ENCODE peak calls at places on chromosomes 13 and 19, in seven cellular contexts. Q is uterus, I is breast epithelium, L is tibial nerve, N is transverse colon, H is prostate gland, X is heart left ventricle. F is an unnamed sample.

GRCh38 chr19:21463449-21464105 is 41.8 kb upstream of the ZNF429 start:
- DNase-seq in Q (no peak), I (no peak), L (no peak), N (peak), H (peak), X (peak), F (no peak)

GRCh38 chr13:71879129-71879535 is 12.1 kb upstream of the DACH1 start:
- DNase-seq in Q (no peak), I (no peak), L (no peak), N (no peak), H (peak), X (no peak), F (no peak)

GRCh38 chr19:11541238-11541637 is 2.6 kb downstream of the CNN1 start:
- DNase-seq in Q (no peak), I (no peak), L (no peak), N (no peak), H (no peak), X (no peak), F (no peak)

GRCh38 chr19:49985926-49986325 is 25.0 kb upstream of the SIGLEC11 start:
- DNase-seq in Q (no peak), I (no peak), L (no peak), N (no peak), H (no peak), X (no peak), F (no peak)

GRCh38 chr13:93338906-93339305 is 112.3 kb downstream of the GPC6 start:
- DNase-seq in Q (no peak), I (no peak), L (no peak), N (no peak), H (no peak), X (no peak), F (no peak)

GRCh38 chr19:48348039-48348438 is 15.7 kb downstream of the TMEM143 start:
- DNase-seq in Q (no peak), I (no peak), L (no peak), N (no peak), H (peak), X (no peak), F (no peak)

GRCh38 chr13:46160065-46160464 is 21.9 kb downstream of the LCP1 start:
- DNase-seq in Q (no peak), I (no peak), L (no peak), N (no peak), H (no peak), X (no peak), F (no peak)

GRCh38 chr13:84760956-84761355 is 878.7 kb upstream of the SLITRK1 start:
- DNase-seq in Q (no peak), I (no peak), L (no peak), N (no peak), H (no peak), X (no peak), F (no peak)

GRCh38 chr13:111845621-111846351 is 221.2 kb upstream of the SOX1 start:
- DNase-seq in Q (no peak), I (no peak), L (no peak), N (no peak), H (no peak), X (no peak), F (peak)

GRCh38 chr19:48506138-48506733 is 5.4 kb downstream of the LMTK3 start:
- DNase-seq in Q (no peak), I (no peak), L (no peak), N (no peak), H (no peak), X (no peak), F (no peak)

GRCh38 chr19:47161876-47162489 is 31.3 kb downstream of the SAE1 start:
- DNase-seq in Q (no peak), I (no peak), L (no peak), N (no peak), H (no peak), X (no peak), F (no peak)

GRCh38 chr19:14182481-14182880 is 23.5 kb downstream of the ADGRL1 start:
- DNase-seq in Q (no peak), I (no peak), L (no peak), N (no peak), H (no peak), X (no peak), F (no peak)

GRCh38 chr19:2455481-2456300 is 1.1 kb downstream of the LMNB2 start:
- DNase-seq in Q (no peak), I (no peak), L (no peak), N (peak), H (no peak), X (no peak), F (no peak)

GRCh38 chr13:59409211-59409610 is 754.5 kb downstream of the DIAPH3 start:
- DNase-seq in Q (no peak), I (no peak), L (no peak), N (peak), H (no peak), X (peak), F (no peak)

GRCh38 chr13:84433024-84433423 is 550.8 kb upstream of the SLITRK1 start:
- DNase-seq in Q (no peak), I (no peak), L (no peak), N (no peak), H (no peak), X (no peak), F (no peak)

GRCh38 chr13:26996965-26997752 is 174.5 kb downstream of the USP12 start:
- DNase-seq in Q (no peak), I (no peak), L (no peak), N (peak), H (no peak), X (no peak), F (no peak)

GRCh38 chr13:48009298-48009697 is 8.2 kb upstream of the SUCLA2 start:
- DNase-seq in Q (no peak), I (no peak), L (no peak), N (peak), H (no peak), X (no peak), F (no peak)

GRCh38 chr19:49475995-49476880 is 2.2 kb downstream of the FLT3LG start:
- DNase-seq in Q (no peak), I (no peak), L (no peak), N (no peak), H (no peak), X (no peak), F (no peak)

GRCh38 chr13:67061750-67062149 is 168.4 kb downstream of the PCDH9 start:
- DNase-seq in Q (no peak), I (no peak), L (no peak), N (no peak), H (no peak), X (no peak), F (no peak)

GRCh38 chr13:41917641-41918040 is 43.3 kb downstream of the VWA8 start:
- DNase-seq in Q (no peak), I (no peak), L (no peak), N (no peak), H (no peak), X (no peak), F (no peak)

GRCh38 chr13:40194204-40194806 is 472.1 kb downstream of the FOXO1 start:
- DNase-seq in Q (peak), I (no peak), L (no peak), N (no peak), H (no peak), X (peak), F (no peak)

GRCh38 chr19:290539-291521 is at the start of gene PLPP2:
- DNase-seq in Q (peak), I (peak), L (no peak), N (peak), H (peak), X (no peak), F (no peak)

GRCh38 chr19:40523322-40524047 is 53.2 kb upstream of the SHKBP1 start:
- DNase-seq in Q (no peak), I (no peak), L (peak), N (peak), H (no peak), X (peak), F (no peak)

DNA sequence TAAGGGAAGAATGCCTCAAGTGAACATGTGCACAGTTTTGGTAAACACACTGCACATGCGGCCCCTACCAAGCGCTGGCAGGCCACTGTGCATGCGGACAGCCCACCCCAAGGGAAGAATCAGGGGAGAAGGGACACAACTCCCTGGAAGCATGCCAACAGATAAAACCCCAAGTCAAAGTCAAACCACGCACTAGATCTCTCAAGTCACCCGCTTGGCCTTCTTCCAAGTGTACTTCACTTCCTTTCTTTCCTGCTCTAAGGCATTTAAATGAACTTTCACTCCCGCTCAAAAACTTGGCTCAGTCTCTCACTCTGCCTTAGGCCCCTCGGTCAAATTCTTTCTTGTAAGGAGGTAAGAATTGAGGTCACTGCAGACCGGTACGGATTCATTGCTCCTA is 4.6 kb upstream of the RFXAP start:
- DNase-seq in Q (no peak), I (no peak), L (peak), N (no peak), H (no peak), X (no peak), F (no peak)
- TF ChIP-seq POLR2A in Q (no peak), I (no peak), L (no peak), N (no peak), H (no peak), X (no peak), F (no peak)

GRCh38 chr19:43574424-43575155 is 737 bp downstream of the XRCC1 start:
- DNase-seq in Q (no peak), I (no peak), L (no peak), N (no peak), H (no peak), X (no peak), F (no peak)

GRCh38 chr19:43576479-43576878 is 878 bp downstream of the PINLYP start:
- DNase-seq in Q (no peak), I (no peak), L (no peak), N (no peak), H (no peak), X (no peak), F (no peak)

GRCh38 chr19:43572172-43572588 is 3.1 kb downstream of the XRCC1 start:
- DNase-seq in Q (no peak), I (no peak), L (no peak), N (no peak), H (no peak), X (no peak), F (no peak)

GRCh38 chr19:43575955-43576451 is 402 bp downstream of the PINLYP start:
- DNase-seq in Q (no peak), I (no peak), L (no peak), N (no peak), H (no peak), X (no peak), F (no peak)

DNA sequence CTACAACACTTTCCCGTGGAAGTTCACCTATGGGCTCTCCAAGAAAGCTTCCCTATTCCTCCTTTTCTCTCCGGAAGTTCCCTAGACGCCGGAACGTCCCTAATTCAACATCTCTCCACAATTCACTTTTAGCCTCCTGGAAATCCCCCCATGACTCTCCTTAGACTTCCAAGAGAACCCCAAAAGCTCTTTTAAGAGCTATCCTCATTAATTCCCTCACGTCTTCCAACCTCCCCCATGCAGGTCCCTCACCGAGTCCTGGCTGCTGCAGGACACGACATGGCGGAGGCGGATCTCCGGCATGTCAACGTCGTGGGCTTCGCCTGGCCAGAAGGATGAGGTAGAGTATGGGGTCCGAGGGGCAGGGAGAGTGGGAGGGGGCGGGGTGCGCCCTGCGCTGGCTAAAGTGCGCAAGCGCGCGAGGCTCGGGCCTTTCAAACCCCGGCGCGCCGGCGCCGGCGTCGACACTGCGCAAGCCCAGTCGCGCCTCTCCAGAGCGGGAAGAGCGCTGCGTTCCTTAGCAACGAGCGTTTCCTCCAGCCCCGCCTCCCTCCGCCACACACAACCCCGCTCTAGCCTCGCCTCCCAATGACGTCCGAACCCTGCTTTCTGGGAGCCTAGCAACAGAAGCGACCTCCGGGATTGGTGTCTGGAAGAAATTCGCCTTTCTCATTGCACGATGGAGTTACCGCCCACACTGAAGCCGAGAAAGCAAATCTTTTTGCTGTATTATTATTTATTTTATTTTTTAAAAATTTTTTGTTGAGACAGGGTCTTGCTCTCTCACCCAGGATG is at the start of the genes PINLYP and XRCC1:
- DNase-seq in Q (peak), I (peak), L (peak), N (peak), H (peak), X (peak), F (peak)
- TF ChIP-seq POLR2A in Q (peak), I (peak), L (peak), N (peak), H (peak), X (peak), F (peak)

DNA sequence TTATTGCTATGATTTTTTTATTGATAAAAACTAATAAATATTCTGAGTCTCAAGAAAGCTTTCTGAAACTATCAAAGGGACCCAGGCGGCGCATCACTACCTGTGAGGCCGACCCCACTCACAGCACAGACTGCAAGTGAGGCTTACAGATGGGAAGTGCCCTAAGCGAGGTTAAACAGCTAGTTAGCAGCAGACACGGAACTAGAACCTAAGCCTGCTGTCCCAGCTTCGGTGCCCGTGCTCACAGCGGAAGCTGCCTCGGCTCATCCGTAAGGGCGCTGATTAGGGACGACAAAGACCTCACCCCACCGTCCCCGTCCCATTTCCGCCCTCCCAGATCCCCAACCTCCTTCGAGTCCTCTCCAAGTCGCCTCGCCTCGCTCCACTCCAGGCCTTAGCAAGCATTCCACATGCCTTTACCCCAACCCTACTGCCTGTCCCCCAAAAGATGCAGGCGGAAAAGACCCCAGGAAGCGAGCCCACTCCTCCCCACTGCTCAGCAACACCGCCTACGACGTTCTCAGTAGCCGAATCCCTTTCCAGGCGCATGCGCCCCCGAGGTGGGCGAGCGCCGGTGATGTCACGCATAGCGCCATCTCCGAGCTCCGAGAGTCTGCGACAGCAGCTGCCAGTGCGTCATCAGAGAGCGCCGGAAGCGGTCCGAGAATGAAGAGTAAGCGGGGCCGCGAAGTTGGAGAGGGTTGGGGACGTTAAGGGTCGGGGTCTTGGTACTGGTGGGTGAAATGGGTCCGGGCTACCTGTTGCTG is at the start of gene POP4:
- DNase-seq in Q (peak), I (peak), L (peak), N (peak), H (peak), X (peak), F (peak)
- TF ChIP-seq POLR2A in Q (peak), I (peak), L (peak), N (peak), H (peak), X (peak), F (peak)

GRCh38 chr13:30388401-30389283 is 33.7 kb upstream of the UBE2L5 start:
- DNase-seq in Q (peak), I (no peak), L (peak), N (no peak), H (peak), X (no peak), F (no peak)
- TF ChIP-seq POLR2A in Q (no peak), I (no peak), L (no peak), N (no peak), H (no peak), X (no peak), F (no peak)

DNA sequence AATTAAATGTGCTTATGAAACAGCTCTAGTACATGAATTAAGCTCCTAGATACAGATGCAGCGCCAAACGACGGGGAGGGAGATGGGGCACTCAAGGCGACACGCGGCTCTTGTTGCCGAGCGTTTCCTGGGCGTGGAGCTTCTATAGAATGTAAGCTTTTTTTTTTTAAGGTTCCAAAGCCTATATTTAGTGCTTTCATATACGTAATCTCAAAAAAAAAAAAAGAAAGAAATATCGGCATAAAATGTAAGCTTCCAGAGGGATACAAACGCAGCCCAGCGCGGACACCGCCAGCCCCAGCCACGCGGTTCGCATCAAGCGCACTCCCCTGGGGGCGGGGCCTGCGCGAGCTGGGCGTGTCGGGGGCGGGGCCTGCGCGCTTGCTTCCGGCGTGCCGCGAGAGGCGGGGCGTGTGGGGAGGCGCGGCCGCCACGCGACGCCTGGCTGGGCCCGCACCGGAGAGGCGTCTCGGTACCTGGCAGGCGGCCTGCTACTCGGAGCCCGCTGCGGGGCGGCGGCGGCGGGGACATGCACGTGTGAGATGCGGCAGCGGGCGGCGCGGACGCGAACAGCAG is at the start of gene URI1:
- DNase-seq in Q (peak), I (peak), L (peak), N (peak), H (peak), X (peak), F (peak)
- TF ChIP-seq POLR2A in Q (no peak), I (no peak), L (peak), N (no peak), H (peak), X (peak), F (no peak)

GRCh38 chr13:110615322-110616102 is at the start of gene NAXD:
- DNase-seq in Q (peak), I (peak), L (peak), N (peak), H (peak), X (peak), F (peak)
- TF ChIP-seq POLR2A in Q (peak), I (no peak), L (peak), N (peak), H (peak), X (peak), F (peak)

GRCh38 chr19:9144920-9145319 is 4.7 kb downstream of the ZNF317 start:
- DNase-seq in Q (no peak), I (no peak), L (no peak), N (no peak), H (no peak), X (no peak), F (no peak)

GRCh38 chr19:9139609-9140158 is 513 bp upstream of the ZNF317 start:
- DNase-seq in Q (no peak), I (no peak), L (no peak), N (no peak), H (no peak), X (no peak), F (no peak)

GRCh38 chr19:9140159-9140874 is at the start of gene ZNF317:
- DNase-seq in Q (peak), I (peak), L (peak), N (peak), H (peak), X (peak), F (peak)
- TF ChIP-seq POLR2A in Q (no peak), I (peak), L (peak), N (peak), H (peak), X (peak), F (peak)